ENCODE peak calls at places on chromosomes 13 and 19, in nine cellular contexts. L is lower leg skin, H is tibial nerve, B is IMR-90, D is K562, C is transverse colon, F is upper lobe of left lung, Q is ovary, E is vagina. M is an unnamed sample.

GRCh38 chr19:35350591-35350990 is 2.9 kb downstream of the FFAR1 start:
- DNase-seq in C (no peak), Q (peak; percentile 11), D (no peak), B (no peak), E (no peak), H (no peak), L (no peak), F (no peak), M (no peak)

GRCh38 chr13:71712988-71713653 is 153.9 kb downstream of the DACH1 start:
- DNase-seq in D (peak; percentile 18), C (no peak), L (no peak), E (no peak), B (no peak), H (no peak), F (no peak), Q (no peak), M (no peak)

GRCh38 chr19:2326699-2327360 is 1.6 kb downstream of the LSM7 start:
- DNase-seq in E (no peak), B (no peak), H (no peak), L (no peak), Q (no peak), F (no peak), C (no peak), D (no peak), M (no peak)

GRCh38 chr13:22451345-22451744 is 729.4 kb upstream of the SGCG start:
- DNase-seq in D (no peak), Q (no peak), L (no peak), H (no peak), F (no peak), C (no peak), B (no peak), E (no peak), M (no peak)

GRCh38 chr19:37987356-37988332 is 80.6 kb downstream of the SIPA1L3 start:
- DNase-seq in E (no peak), Q (no peak), H (no peak), F (no peak), C (peak; percentile 62), B (no peak), L (no peak), D (peak; percentile 38), M (no peak)

GRCh38 chr19:34330116-34330515 is 34.9 kb upstream of the GPI start:
- DNase-seq in F (no peak), Q (no peak), L (no peak), B (no peak), D (no peak), C (no peak), H (no peak), E (no peak), M (no peak)

GRCh38 chr13:85666356-85666755 is 132.9 kb downstream of the SLITRK6 start:
- DNase-seq in F (no peak), D (no peak), C (no peak), B (no peak), E (no peak), H (no peak), Q (no peak), L (no peak), M (no peak)

GRCh38 chr13:26616126-26616525 is 58.6 kb downstream of the WASF3 start:
- DNase-seq in Q (no peak), L (no peak), F (no peak), D (no peak), H (no peak), B (peak; percentile 72), E (no peak), C (no peak), M (no peak)

GRCh38 chr19:34277244-34277643 is 22.9 kb downstream of the GARRE1 start:
- DNase-seq in L (no peak), B (no peak), D (no peak), C (no peak), H (no peak), Q (no peak), F (no peak), E (no peak), M (no peak)

GRCh38 chr19:38149597-38149996 is 74.4 kb downstream of the DPF1 start:
- DNase-seq in C (no peak), F (no peak), B (peak; percentile 22), Q (no peak), H (no peak), E (no peak), L (no peak), D (peak; percentile 39), M (no peak)

GRCh38 chr19:29711584-29712132 is 3.4 kb downstream of the C19orf12 start:
- DNase-seq in H (no peak), B (no peak), Q (no peak), F (no peak), E (no peak), D (no peak), L (no peak), C (no peak), M (no peak)

GRCh38 chr19:2227415-2228156 is 8.5 kb downstream of the PLEKHJ1 start:
- DNase-seq in B (no peak), D (no peak), E (no peak), F (peak; percentile 88), H (no peak), L (no peak), Q (no peak), C (peak; percentile 71), M (no peak)

GRCh38 chr13:91878491-91878890 is 480.1 kb downstream of the GPC5 start:
- DNase-seq in Q (no peak), C (no peak), B (no peak), F (no peak), E (no peak), L (no peak), H (no peak), D (no peak), M (no peak)

GRCh38 chr13:36548129-36548528 is 115.8 kb downstream of the CCNA1 start:
- DNase-seq in L (no peak), Q (no peak), F (no peak), C (no peak), D (no peak), E (no peak), H (no peak), B (no peak), M (no peak)

GRCh38 chr13:112575680-112576079 is 12.3 kb downstream of the TUBGCP3 start:
- DNase-seq in F (no peak), C (no peak), E (no peak), D (peak; percentile 28), L (no peak), B (no peak), Q (no peak), H (no peak), M (peak; percentile 48)

GRCh38 chr13:28584873-28585317 is 74.0 kb upstream of the POMP start:
- DNase-seq in Q (no peak), B (peak; percentile 71), C (no peak), E (no peak), L (no peak), H (no peak), F (no peak), D (no peak), M (no peak)

GRCh38 chr13:46071590-46072249 is 19.2 kb upstream of the ZC3H13 start:
- DNase-seq in E (no peak), B (no peak), D (peak; percentile 38), C (no peak), F (no peak), Q (no peak), L (no peak), H (no peak), M (peak; percentile 55)

GRCh38 chr19:18683109-18683954 is at the start of gene CRTC1:
- DNase-seq in F (peak; percentile 98), H (peak; percentile 73), D (peak; percentile 91), C (peak; percentile 94), B (peak; percentile 79), Q (peak; percentile 91), E (no peak), L (peak; percentile 76), M (peak; percentile 96)
- TF ChIP-seq POLR2A in F (no peak), H (peak; percentile 17), D (peak; percentile 83), C (peak; percentile 60), B (peak; percentile 83), Q (peak; percentile 76), E (peak; percentile 61), L (no peak), M (peak; percentile 51)

GRCh38 chr13:82214341-82214740 is 1667.9 kb downstream of the SLITRK1 start:
- DNase-seq in E (no peak), D (no peak), H (no peak), B (no peak), L (no peak), C (no peak), Q (no peak), F (no peak), M (no peak)

DNA sequence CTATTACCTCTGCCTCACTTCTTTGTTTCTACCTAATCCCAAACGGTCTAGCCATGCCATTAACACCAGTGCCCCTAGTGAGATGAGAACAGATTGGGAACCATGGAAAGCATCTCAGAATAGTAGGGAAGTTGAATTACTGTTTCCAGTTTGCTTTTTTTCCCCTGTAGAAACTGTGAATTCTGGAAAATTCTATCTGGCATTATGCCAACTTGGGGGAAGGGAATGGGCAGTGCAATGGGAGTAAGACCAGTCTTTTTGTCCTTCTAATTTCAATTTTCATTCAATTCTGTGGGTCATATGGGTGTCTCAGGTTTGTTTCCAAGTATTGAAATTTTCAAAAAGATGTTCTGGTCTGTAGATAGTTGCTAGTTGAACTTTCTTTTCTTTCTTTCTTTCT is 1666.1 kb downstream of the SLITRK1 start:
- DNase-seq in D (no peak), C (no peak), F (no peak), Q (no peak), H (no peak), B (no peak), E (no peak), L (no peak), M (no peak)
- TF ChIP-seq POLR2A in D (no peak), C (no peak), F (no peak), Q (no peak), H (no peak), B (no peak), E (no peak), L (no peak), M (no peak)

DNA sequence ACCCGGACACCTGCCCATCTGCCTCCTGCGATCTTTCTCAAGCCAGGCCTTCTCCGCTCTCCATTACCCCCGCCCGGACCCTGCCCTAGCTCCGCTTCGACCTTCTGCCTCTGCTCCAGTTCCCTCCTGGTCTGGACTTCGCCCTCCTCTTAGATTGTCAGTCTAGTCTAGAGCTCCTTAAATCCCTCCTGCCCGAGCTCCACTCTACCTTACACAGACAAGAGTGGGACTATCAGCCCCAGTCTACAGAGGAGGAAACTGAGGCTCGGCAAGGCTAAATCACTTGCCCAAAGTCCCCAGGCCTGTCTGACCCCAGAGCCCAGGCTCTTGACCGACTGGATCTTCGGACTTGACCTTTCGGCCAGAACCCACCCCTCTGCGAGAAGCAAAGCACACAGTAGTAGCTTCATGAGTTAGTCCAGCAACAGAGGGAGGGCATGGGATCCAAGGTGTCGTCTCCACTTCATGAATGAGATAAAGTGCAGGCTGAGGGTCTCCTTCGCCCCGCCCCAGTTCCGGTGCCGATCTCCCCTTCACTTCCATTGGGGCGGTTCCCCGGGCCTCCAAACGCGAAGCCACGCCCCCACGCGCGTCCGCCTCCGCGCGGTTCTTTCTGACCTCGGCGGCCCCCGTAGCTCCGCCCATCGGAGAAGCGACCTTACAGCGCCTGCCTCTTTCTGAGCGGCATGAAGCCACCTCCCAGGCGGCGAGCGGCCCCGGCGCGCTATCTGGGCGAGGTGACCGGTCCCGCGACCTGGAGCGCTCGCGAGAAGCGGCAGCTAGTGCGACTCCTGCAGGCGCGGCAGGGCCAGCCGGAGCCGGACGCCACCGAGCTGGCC is at the start of gene SNAPC2:
- DNase-seq in C (peak; percentile 98), D (peak; percentile 99), F (peak; percentile 100), H (peak; percentile 93), E (peak; percentile 97), Q (peak; percentile 96), L (peak; percentile 96), B (peak; percentile 91), M (peak; percentile 98)
- TF ChIP-seq POLR2A in C (peak; percentile 36), D (peak; percentile 81), F (no peak), H (no peak), E (peak; percentile 55), Q (peak; percentile 50), L (no peak), B (no peak), M (no peak)

GRCh38 chr19:41439441-41440222 is at the start of gene DMAC2:
- DNase-seq in E (peak; percentile 98), H (peak; percentile 96), C (peak; percentile 99), L (peak; percentile 98), F (peak; percentile 86), Q (peak; percentile 92), B (peak; percentile 97), D (peak; percentile 99), M (peak; percentile 97)
- TF ChIP-seq POLR2A in E (peak; percentile 74), H (peak; percentile 59), C (peak; percentile 82), L (no peak), F (peak; percentile 50), Q (peak; percentile 90), B (peak; percentile 76), D (peak; percentile 99), M (peak; percentile 95)

M was measured in erythroblast.